ENCODE peak calls at places on chromosomes 7 and 10, in ten cellular contexts. S, F, C, H, L, A, K, B, O and M are unnamed samples.
A peak's percentile ranks its signal among the peaks of the same experiment; 100 is the strongest.

GRCh38 chr10:101047961-101048892 is 13.6 kb upstream of the KAZALD1 start:
- DNase-seq in S (no peak), F (no peak), C (peak; percentile 40), H (no peak), L (no peak), A (no peak), K (no peak), B (no peak), O (no peak), M (no peak)

GRCh38 chr10:95403690-95404459 is 113.1 kb upstream of the PDLIM1 start:
- DNase-seq in S (peak; percentile 27), F (peak; percentile 53), C (no peak), H (no peak), L (no peak), A (peak; percentile 79), K (no peak), B (no peak), O (no peak), M (peak; percentile 9)

GRCh38 chr10:119235381-119235780 is 28.0 kb downstream of the GRK5 start:
- DNase-seq in S (no peak), F (no peak), C (no peak), H (no peak), L (no peak), A (peak; percentile 71), K (no peak), B (no peak), O (peak; percentile 66), M (peak; percentile 26)

GRCh38 chr7:1514407-1514806 is 10.2 kb upstream of the INTS1 start:
- DNase-seq in S (no peak), F (no peak), C (no peak), H (no peak), L (no peak), A (peak; percentile 53), K (no peak), B (no peak), O (no peak), M (no peak)

GRCh38 chr10:3010819-3011422 is 56.4 kb upstream of the PFKP start:
- DNase-seq in S (no peak), F (peak; percentile 14), C (no peak), H (no peak), L (no peak), A (no peak), K (no peak), B (no peak), O (peak; percentile 23), M (no peak)

GRCh38 chr10:28925154-28925663 is 247.9 kb downstream of the BAMBI start:
- DNase-seq in S (no peak), F (no peak), C (no peak), H (no peak), L (no peak), A (peak; percentile 88), K (peak; percentile 36), B (no peak), O (peak; percentile 34), M (no peak)

GRCh38 chr10:2986341-2986933 is 80.9 kb upstream of the PFKP start:
- DNase-seq in S (no peak), F (no peak), C (no peak), H (peak; percentile 86), L (no peak), A (no peak), K (no peak), B (no peak), O (no peak), M (no peak)

GRCh38 chr7:22787936-22788335 is 34.7 kb downstream of the TOMM7 start:
- DNase-seq in S (no peak), F (no peak), C (no peak), H (no peak), L (no peak), A (no peak), K (no peak), B (no peak), O (peak; percentile 36), M (no peak)

GRCh38 chr7:45595809-45596664 is 21.9 kb downstream of the ADCY1 start:
- DNase-seq in S (no peak), F (no peak), C (no peak), H (no peak), L (no peak), A (no peak), K (no peak), B (no peak), O (no peak), M (no peak)

GRCh38 chr10:10208156-10208555 is 809.5 kb upstream of the CELF2 start:
- DNase-seq in S (no peak), F (no peak), C (no peak), H (no peak), L (no peak), A (no peak), K (no peak), B (no peak), O (no peak), M (no peak)

GRCh38 chr7:96734343-96734742 is 24.7 kb upstream of the SEM1 start:
- DNase-seq in S (no peak), F (no peak), C (no peak), H (no peak), L (no peak), A (no peak), K (no peak), B (no peak), O (no peak), M (no peak)

GRCh38 chr7:3321745-3322144 is 20.7 kb downstream of the SDK1 start:
- DNase-seq in S (no peak), F (no peak), C (no peak), H (no peak), L (no peak), A (no peak), K (no peak), B (no peak), O (no peak), M (no peak)

GRCh38 chr10:69418052-69418752 is 1.5 kb upstream of the TACR2 start:
- DNase-seq in S (no peak), F (no peak), C (no peak), H (no peak), L (no peak), A (no peak), K (no peak), B (peak; percentile 64), O (no peak), M (no peak)
- H3K27ac ChIP-seq in S (no peak overlapping the region), F (no peak overlapping the region), C (no peak overlapping the region), H (peak overlapping the region; percentile 34), L (no peak overlapping the region), A (no peak overlapping the region), K (peak overlapping the region; percentile 99), B (peak overlapping the region; percentile 96), O (no peak overlapping the region), M (no peak overlapping the region)

DNA sequence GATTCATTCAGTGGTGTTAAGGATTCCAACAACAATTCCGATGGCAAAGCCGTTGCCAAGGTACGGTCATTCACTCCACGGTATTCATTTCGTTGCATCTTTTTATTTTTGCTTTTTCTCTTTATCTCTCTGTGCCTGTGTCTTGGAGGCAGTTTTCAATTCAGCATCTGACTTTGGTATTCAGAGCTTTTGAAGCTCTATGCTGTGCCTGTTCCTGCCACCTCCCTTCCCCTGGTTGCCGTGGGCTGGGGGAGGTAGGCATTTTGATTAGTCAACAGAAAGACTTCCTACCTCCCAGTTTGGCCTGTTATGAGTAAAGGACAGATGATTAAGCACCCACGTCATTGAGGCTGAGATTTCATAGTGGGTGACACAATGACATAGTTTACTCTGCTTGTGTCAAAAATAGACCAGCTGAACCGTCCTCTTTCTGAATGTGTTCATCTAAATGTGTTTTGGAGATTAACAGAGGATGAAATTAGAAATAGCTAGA is 149.5 kb downstream of the ARID5B start:
- DNase-seq in S (no peak), F (peak; percentile 16), C (peak; percentile 53), H (peak; percentile 40), L (peak; percentile 95), A (peak; percentile 55), K (peak; percentile 51), B (no peak), O (peak; percentile 96), M (peak; percentile 60)
- H3K4me3 ChIP-seq in S (peak overlapping the region; percentile 2), F (no peak overlapping the region), C (peak overlapping the region; percentile 50), H (peak overlapping the region; percentile 30), L (peak overlapping the region; percentile 99), A (peak overlapping the region; percentile 93), K (peak overlapping the region; percentile 66), B (peak overlapping the region; percentile 65), O (peak overlapping the region; percentile 74), M (peak overlapping the region; percentile 52)

DNA sequence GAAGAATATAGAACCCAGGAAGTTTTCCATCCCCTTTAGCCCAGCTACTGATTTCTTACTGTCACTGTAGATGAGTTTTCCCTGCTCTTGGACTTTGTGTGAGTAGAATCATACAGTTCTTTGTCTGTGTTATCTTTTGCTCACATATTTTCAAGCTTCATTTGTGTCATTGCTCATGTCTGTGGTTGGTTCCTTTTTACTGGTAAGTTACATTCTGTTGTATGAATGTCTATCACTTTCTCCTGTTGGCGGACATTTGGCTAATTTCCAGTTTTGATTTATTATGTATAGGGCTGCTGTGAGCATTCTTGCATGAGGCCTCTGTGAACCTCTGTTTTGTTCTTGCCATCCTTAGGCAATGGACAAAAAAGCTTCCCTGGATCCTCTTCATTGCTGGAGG is 5.3 kb downstream of the GLRX3 start:
- DNase-seq in S (no peak), F (no peak), C (no peak), H (no peak), L (no peak), A (no peak), K (no peak), B (no peak), O (peak; percentile 54), M (no peak)
- H3K4me1 ChIP-seq in S (peaks cover 12% of the 10 kb centered on the region), F (peaks cover 9% of the 10 kb centered on the region), C (peaks cover 33% of the 10 kb centered on the region), H (peaks cover 9% of the 10 kb centered on the region), L (peaks cover 55% of the 10 kb centered on the region), A (peaks cover 11% of the 10 kb centered on the region), K (peaks cover 13% of the 10 kb centered on the region), B (peaks cover 44% of the 10 kb centered on the region), O (peaks cover 6% of the 10 kb centered on the region), M (no peaks in the 10 kb centered on the region)

GRCh38 chr7:120838281-120838682 is 19.7 kb downstream of the TSPAN12 start:
- DNase-seq in S (no peak), F (no peak), C (no peak), H (no peak), L (no peak), A (no peak), K (no peak), B (no peak), O (no peak), M (no peak)

GRCh38 chr7:120841608-120842007 is 16.3 kb downstream of the TSPAN12 start:
- DNase-seq in S (no peak), F (no peak), C (no peak), H (no peak), L (no peak), A (no peak), K (no peak), B (no peak), O (no peak), M (no peak)

GRCh38 chr7:120837599-120837998 is 20.3 kb downstream of the TSPAN12 start:
- DNase-seq in S (no peak), F (no peak), C (no peak), H (no peak), L (no peak), A (no peak), K (no peak), B (no peak), O (no peak), M (no peak)

GRCh38 chr7:120843121-120843520 is 14.8 kb downstream of the TSPAN12 start:
- DNase-seq in S (no peak), F (no peak), C (no peak), H (no peak), L (no peak), A (no peak), K (no peak), B (no peak), O (peak; percentile 13), M (no peak)

DNA sequence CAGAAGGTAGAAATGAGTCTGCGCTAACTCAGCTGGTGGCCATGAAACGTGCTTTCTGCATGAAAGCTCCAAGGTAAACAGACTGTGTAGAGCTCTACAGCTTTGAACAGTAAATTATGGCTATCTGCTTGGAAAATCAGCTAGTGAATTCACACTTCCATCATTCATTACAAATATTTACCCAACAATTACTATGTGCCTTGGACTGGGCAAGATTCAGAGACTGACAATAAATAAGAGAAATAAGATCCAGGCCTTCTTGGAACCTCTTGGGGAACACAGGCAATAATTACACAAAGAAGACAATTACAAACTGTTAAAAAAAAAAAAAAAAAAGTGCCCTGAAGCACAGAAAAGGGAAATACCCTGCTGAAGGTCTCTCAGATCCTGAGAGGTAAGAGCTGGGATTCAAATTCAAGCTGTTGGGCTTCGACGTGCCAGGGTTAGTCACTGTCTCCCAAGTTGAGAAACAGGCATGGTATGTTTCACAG is 15.8 kb downstream of the TSPAN12 start:
- DNase-seq in S (no peak), F (no peak), C (no peak), H (peak; percentile 43), L (no peak), A (no peak), K (no peak), B (no peak), O (no peak), M (no peak)
- H3K27ac ChIP-seq in S (peak overlapping the region; percentile 27), F (no peak overlapping the region), C (no peak overlapping the region), H (no peak overlapping the region), L (no peak overlapping the region), A (no peak overlapping the region), K (no peak overlapping the region), B (no peak overlapping the region), O (no peak overlapping the region), M (no peak overlapping the region)